ENCODE peak calls at places on chromosomes 7 and 10, in eight cellular contexts. L, X, Y, C, R, H, J and B are unnamed samples.
A peak's percentile ranks its signal among the peaks of the same experiment; 100 is the strongest.

GRCh38 chr7:27181795-27182275 is 3.2 kb downstream of the HOXA11 start:
- DNase-seq in L (no peak), X (no peak), Y (no peak), C (no peak), R (no peak), H (peak; percentile 72), J (peak; percentile 17), B (no peak)

GRCh38 chr10:75034131-75034512 is 77.3 kb upstream of the SAMD8 start:
- DNase-seq in L (no peak), X (no peak), Y (no peak), C (no peak), R (no peak), H (no peak), J (no peak), B (no peak)

GRCh38 chr10:125231116-125231812 is 70.9 kb upstream of the CTBP2 start:
- DNase-seq in L (peak; percentile 24), X (no peak), Y (no peak), C (no peak), R (no peak), H (no peak), J (no peak), B (no peak)

GRCh38 chr10:132276706-132277105 is 31.0 kb downstream of the STK32C start:
- DNase-seq in L (no peak), X (peak; percentile 13), Y (no peak), C (no peak), R (no peak), H (no peak), J (no peak), B (no peak)

GRCh38 chr10:112896273-112896672 is 53.8 kb upstream of the TCF7L2 start:
- DNase-seq in L (no peak), X (no peak), Y (no peak), C (no peak), R (no peak), H (no peak), J (no peak), B (no peak)

GRCh38 chr7:5422324-5423271 is 1.0 kb downstream of the TNRC18 start:
- DNase-seq in L (no peak), X (no peak), Y (no peak), C (peak; percentile 50), R (no peak), H (no peak), J (peak; percentile 40), B (no peak)

GRCh38 chr7:89495704-89496103 is 658.6 kb upstream of the STEAP1 start:
- DNase-seq in L (no peak), X (no peak), Y (no peak), C (no peak), R (no peak), H (no peak), J (no peak), B (no peak)

GRCh38 chr10:14534152-14534551 is 203.4 kb upstream of the FRMD4A start:
- DNase-seq in L (no peak), X (no peak), Y (no peak), C (no peak), R (no peak), H (no peak), J (no peak), B (no peak)

GRCh38 chr10:18113881-18114280 is 26.3 kb upstream of the CACNB2 start:
- DNase-seq in L (no peak), X (no peak), Y (no peak), C (no peak), R (no peak), H (no peak), J (no peak), B (no peak)

GRCh38 chr7:114530074-114530611 is 115.5 kb downstream of the FOXP2 start:
- DNase-seq in L (no peak), X (no peak), Y (no peak), C (no peak), R (no peak), H (no peak), J (no peak), B (no peak)

GRCh38 chr7:114539575-114539974 is 125.0 kb downstream of the FOXP2 start:
- DNase-seq in L (no peak), X (no peak), Y (no peak), C (peak; percentile 51), R (peak; percentile 7), H (no peak), J (no peak), B (no peak)

GRCh38 chr10:31758495-31758894 is 170.1 kb downstream of the ARHGAP12 start:
- DNase-seq in L (no peak), X (no peak), Y (no peak), C (no peak), R (peak; percentile 35), H (no peak), J (no peak), B (no peak)

GRCh38 chr7:47816647-47817046 is 131.6 kb downstream of the PKD1L1 start:
- DNase-seq in L (no peak), X (no peak), Y (no peak), C (no peak), R (no peak), H (no peak), J (no peak), B (no peak)

GRCh38 chr10:679556-679955 is 9.9 kb downstream of the DIP2C start:
- DNase-seq in L (no peak), X (no peak), Y (no peak), C (no peak), R (no peak), H (no peak), J (no peak), B (no peak)

GRCh38 chr7:142857625-142858024 is 2.7 kb downstream of the EPHB6 start:
- DNase-seq in L (no peak), X (no peak), Y (no peak), C (no peak), R (no peak), H (no peak), J (no peak), B (no peak)

GRCh38 chr7:30074422-30075030 is 46.3 kb downstream of the PLEKHA8 start:
- DNase-seq in L (no peak), X (no peak), Y (no peak), C (peak; percentile 45), R (no peak), H (no peak), J (no peak), B (no peak)

GRCh38 chr7:146565872-146566271 is 449.3 kb downstream of the CNTNAP2 start:
- DNase-seq in L (no peak), X (no peak), Y (no peak), C (no peak), R (no peak), H (no peak), J (no peak), B (no peak)

GRCh38 chr10:93224005-93224779 is 150.5 kb downstream of the CYP26A1 start:
- DNase-seq in L (no peak), X (no peak), Y (no peak), C (no peak), R (no peak), H (no peak), J (no peak), B (no peak)

DNA sequence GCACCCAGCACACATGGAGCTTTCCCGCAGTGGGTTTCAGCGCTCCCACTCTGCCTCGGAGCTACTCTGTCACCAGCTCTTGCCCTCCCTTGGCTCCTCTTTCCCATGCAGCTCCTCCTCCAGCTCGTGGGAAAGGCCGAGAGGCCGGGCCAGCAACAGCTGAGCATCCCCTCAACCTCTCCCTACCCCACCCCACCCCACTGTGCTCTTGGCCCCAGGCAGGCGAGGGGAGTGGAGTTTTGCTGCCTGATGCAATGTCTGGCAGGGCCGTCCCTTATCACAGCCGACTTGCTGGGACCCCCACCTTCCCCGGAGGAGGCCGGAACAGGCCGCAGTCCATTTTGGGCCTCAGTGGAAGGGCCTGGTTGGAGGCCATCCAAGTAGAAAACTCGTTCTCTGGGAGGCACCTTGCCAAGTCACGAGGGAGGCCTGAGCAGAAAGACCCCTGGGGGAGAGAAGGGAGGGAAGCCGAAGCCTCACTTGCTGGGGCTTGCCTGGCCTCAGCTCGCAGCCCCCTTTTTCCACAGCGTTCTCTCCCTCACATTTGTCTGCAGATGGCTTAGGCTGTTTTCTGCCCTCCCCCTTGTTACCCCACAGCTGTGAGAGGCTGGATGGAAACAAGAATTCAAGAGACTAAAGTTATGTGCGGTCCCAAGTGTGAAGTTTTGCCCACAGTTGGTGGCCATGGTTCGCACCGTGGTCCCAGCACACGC is 35.3 kb downstream of the CHST3 start:
- DNase-seq in L (no peak), X (peak; percentile 90), Y (no peak), C (no peak), R (peak; percentile 33), H (peak; percentile 94), J (peak; percentile 59), B (no peak)
- H3K4me1 ChIP-seq in L (peaks cover 17% of the 10 kb centered on the region), X (peaks cover 66% of the 10 kb centered on the region), Y (no peaks in the 10 kb centered on the region), C (peaks cover 11% of the 10 kb centered on the region), R (peaks cover 66% of the 10 kb centered on the region), H (peaks cover 72% of the 10 kb centered on the region), J (peaks cover 18% of the 10 kb centered on the region), B (peaks cover 51% of the 10 kb centered on the region)

GRCh38 chr7:151062111-151062398 is 2.7 kb downstream of the SLC4A2 start:
- DNase-seq in L (no peak), X (no peak), Y (no peak), C (no peak), R (no peak), H (no peak), J (no peak), B (no peak)
- H3K4me1 ChIP-seq in L (peaks cover 21% of the 10 kb centered on the region), X (peaks cover 50% of the 10 kb centered on the region), Y (peaks cover 26% of the 10 kb centered on the region), C (peaks cover 27% of the 10 kb centered on the region), R (peaks cover 40% of the 10 kb centered on the region), H (peaks cover 49% of the 10 kb centered on the region), J (peaks cover 48% of the 10 kb centered on the region), B (peaks cover 35% of the 10 kb centered on the region)

DNA sequence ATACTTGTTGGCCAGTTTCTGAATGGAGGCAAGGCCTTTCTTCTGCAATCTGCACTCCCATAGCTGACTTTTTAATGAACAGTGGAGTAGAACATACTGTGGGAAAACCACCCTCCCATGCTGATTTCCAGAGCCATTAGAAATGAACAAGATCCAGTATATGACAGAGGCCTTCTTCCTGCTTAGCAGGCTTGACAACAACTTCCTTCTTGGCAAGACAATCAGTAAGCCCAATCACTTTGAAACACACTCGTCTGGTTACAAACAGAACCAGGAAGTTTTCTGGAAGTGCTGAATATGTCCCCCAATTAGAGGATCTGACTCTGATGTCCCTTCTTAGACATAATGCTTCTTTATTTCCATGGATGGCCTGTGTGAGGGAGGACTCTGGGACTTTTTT is 103.4 kb downstream of the SAMD9 start:
- DNase-seq in L (no peak), X (no peak), Y (no peak), C (no peak), R (no peak), H (no peak), J (no peak), B (no peak)
- H3K4me1 ChIP-seq in L (peaks cover 24% of the 10 kb centered on the region), X (peaks cover 18% of the 10 kb centered on the region), Y (no peaks in the 10 kb centered on the region), C (no peaks in the 10 kb centered on the region), R (peaks cover 8% of the 10 kb centered on the region), H (no peaks in the 10 kb centered on the region), J (peaks cover 8% of the 10 kb centered on the region), B (no peaks in the 10 kb centered on the region)

GRCh38 chr10:22321156-22321711 is 335 bp downstream of the BMI1 start:
- DNase-seq in L (peak; percentile 75), X (peak; percentile 84), Y (peak; percentile 47), C (peak; percentile 88), R (peak; percentile 42), H (peak; percentile 81), J (peak; percentile 70), B (no peak)

GRCh38 chr10:22324413-22324812 is 3.5 kb downstream of the BMI1 start:
- DNase-seq in L (no peak), X (no peak), Y (no peak), C (no peak), R (no peak), H (no peak), J (no peak), B (no peak)

GRCh38 chr10:22323538-22324305 is 2.8 kb downstream of the BMI1 start:
- DNase-seq in L (no peak), X (no peak), Y (no peak), C (no peak), R (no peak), H (no peak), J (no peak), B (no peak)

GRCh38 chr10:22321831-22322662 is 1.1 kb downstream of the BMI1 start:
- DNase-seq in L (peak; percentile 43), X (peak; percentile 70), Y (peak; percentile 5), C (peak; percentile 50), R (no peak), H (peak; percentile 74), J (peak; percentile 33), B (no peak)

GRCh38 chr10:22322663-22323160 is 1.8 kb downstream of the BMI1 start:
- DNase-seq in L (no peak), X (no peak), Y (no peak), C (no peak), R (no peak), H (no peak), J (no peak), B (no peak)
- H3K4me1 ChIP-seq in L (peaks cover 34% of the 10 kb centered on the region), X (peaks cover 43% of the 10 kb centered on the region), Y (peaks cover 21% of the 10 kb centered on the region), C (peaks cover 16% of the 10 kb centered on the region), R (peaks cover 27% of the 10 kb centered on the region), H (peaks cover 45% of the 10 kb centered on the region), J (peaks cover 55% of the 10 kb centered on the region), B (peaks cover 19% of the 10 kb centered on the region)